ENCODE peak calls at places on chromosome 18, in ten cellular contexts. P, J, O, L, A, B, E, D, W and R are unnamed samples.

GRCh38 chr18:35856178-35856577 is 116.3 kb upstream of the RMP24 start:
- DNase-seq in L (no peak), O (no peak), E (no peak), P (no peak), D (no peak), J (no peak), W (no peak), B (no peak), A (no peak), R (no peak)

GRCh38 chr18:61998957-61999356 is 106.2 kb upstream of the RNF152 start:
- DNase-seq in J (peak), A (peak), W (peak), E (no peak), D (peak), L (no peak), P (no peak), B (no peak), O (peak), R (no peak)

GRCh38 chr18:41809652-41810051 is 145.4 kb upstream of the PIK3C3 start:
- DNase-seq in B (no peak), P (no peak), L (no peak), A (no peak), O (peak), W (no peak), E (no peak), J (no peak), D (no peak), R (no peak)

GRCh38 chr18:22465859-22466602 is 48.3 kb upstream of the CTAGE1 start:
- DNase-seq in W (peak), D (peak), L (no peak), J (peak), A (peak), B (peak), O (peak), P (no peak), E (no peak), R (no peak)

GRCh38 chr18:12011199-12011961 is 30.1 kb downstream of the IMPA2 start:
- DNase-seq in P (no peak), E (no peak), A (no peak), B (no peak), D (no peak), J (no peak), W (no peak), L (no peak), O (no peak), R (no peak)

GRCh38 chr18:58438161-58438983 is 190.5 kb downstream of the ALPK2 start:
- DNase-seq in E (no peak), B (no peak), P (no peak), J (peak), O (peak), D (no peak), A (peak), W (no peak), L (no peak), R (no peak)

GRCh38 chr18:45106331-45106774 is 425.7 kb downstream of the SETBP1 start:
- DNase-seq in O (peak), B (no peak), L (no peak), P (no peak), J (peak), W (no peak), E (no peak), A (no peak), D (no peak), R (no peak)

GRCh38 chr18:73279499-73279898 is 411.7 kb upstream of the NETO1 start:
- DNase-seq in E (no peak), B (no peak), A (no peak), O (no peak), P (no peak), J (no peak), D (no peak), W (no peak), L (no peak), R (no peak)

GRCh38 chr18:9735238-9735637 is 27.1 kb downstream of the RAB31 start:
- DNase-seq in O (no peak), D (no peak), L (no peak), A (no peak), E (no peak), P (no peak), W (no peak), J (no peak), B (no peak), R (no peak)